ENCODE peak calls at places on chromosomes 2 and 18, in five cellular contexts. S is GM12891; U is activated T-cell treated with anti-CD3 and anti-CD28 coated beads for 1 hour; J is A172; R is stimulated activated CD4-positive, alpha-beta T cell treated with anti-CD3 and anti-CD28 coated beads, Interleukin-1b, Interleukin-23, amount 100 ng/mL, for 48 hours. G is an unnamed sample.

GRCh38 chr2:189394525-189394924 is 46.7 kb upstream of the WDR75 start:
- DNase-seq in S (no peak), U (no peak), J (no peak), R (no peak), G (no peak)

GRCh38 chr2:101559576-101559975 is 84.7 kb upstream of the RFX8 start:
- DNase-seq in S (no peak), U (no peak), J (no peak), R (no peak), G (no peak)

GRCh38 chr2:59339121-59339836 is 1098.2 kb upstream of the FANCL start:
- DNase-seq in S (no peak), U (no peak), J (no peak), R (no peak), G (no peak)

GRCh38 chr18:76913583-76913982 is 91.2 kb downstream of the ZNF236 start:
- DNase-seq in S (no peak), U (no peak), J (no peak), R (no peak), G (no peak)

GRCh38 chr18:72316497-72316896 is 227.6 kb downstream of the CBLN2 start:
- DNase-seq in S (no peak), U (no peak), J (no peak), R (no peak), G (no peak)

GRCh38 chr18:48884306-48885235 is 66.2 kb downstream of the SMAD7 start:
- DNase-seq in S (no peak), U (no peak), J (no peak), R (no peak), G (no peak)

GRCh38 chr2:111904726-111905476 is 6.5 kb downstream of the MERTK start:
- DNase-seq in S (no peak), U (no peak), J (no peak), R (no peak), G (no peak)

GRCh38 chr2:190277234-190278112 is 42.2 kb downstream of the HIBCH start:
- DNase-seq in S (no peak), U (no peak), J (peak; percentile 55), R (no peak), G (no peak)

GRCh38 chr2:134234535-134234934 is 19.3 kb upstream of the MGAT5 start:
- DNase-seq in S (no peak), U (no peak), J (no peak), R (no peak), G (no peak)

GRCh38 chr2:180478883-180479282 is 471.8 kb upstream of the CWC22 start:
- DNase-seq in S (no peak), U (no peak), J (peak; percentile 37), R (no peak), G (no peak)

GRCh38 chr2:218370410-218371063 is 11.5 kb upstream of the SLC11A1 start:
- DNase-seq in S (no peak), U (no peak), J (no peak), R (no peak), G (no peak)

GRCh38 chr2:134679740-134680139 is 39.1 kb downstream of the TMEM163 start:
- DNase-seq in S (no peak), U (no peak), J (no peak), R (no peak), G (peak; percentile 26)

GRCh38 chr2:47422560-47422959 is 19.6 kb downstream of the MSH2 start:
- DNase-seq in S (no peak), U (no peak), J (peak; percentile 46), R (no peak), G (no peak)

GRCh38 chr2:23435250-23436035 is 50.5 kb downstream of the KLHL29 start:
- DNase-seq in S (no peak), U (no peak), J (no peak), R (no peak), G (no peak)

GRCh38 chr2:236938126-236938525 is 147.6 kb upstream of the COPS8 start:
- DNase-seq in S (no peak), U (no peak), J (no peak), R (no peak), G (no peak)

GRCh38 chr18:51134721-51135120 is 62.8 kb downstream of the MEX3C start:
- DNase-seq in S (no peak), U (no peak), J (no peak), R (no peak), G (no peak)